ENCODE peak calls at places on chromosomes 4 and X, in six cellular contexts. E is upper lobe of left lung, M is breast epithelium, W is testis, Q is tibial nerve, S is suprapubic skin. G is an unnamed sample.

GRCh38 chr4:85725727-85726170 is 250.8 kb downstream of the ARHGAP24 start:
- DNase-seq in E (no peak), M (no peak), W (peak), Q (no peak), S (no peak), G (peak)

GRCh38 chrX:4572652-4573051 is 859.2 kb upstream of the PRKX start:
- DNase-seq in E (no peak), M (no peak), W (no peak), Q (no peak), S (no peak), G (no peak)

GRCh38 chr4:101282076-101282844 is 65.1 kb downstream of the PPP3CA start:
- DNase-seq in E (no peak), M (no peak), W (no peak), Q (no peak), S (no peak), G (no peak)

GRCh38 chrX:99384594-99385374 is 1025.3 kb downstream of the PCDH19 start:
- DNase-seq in E (no peak), M (no peak), W (no peak), Q (no peak), S (no peak), G (no peak)

GRCh38 chr4:77072195-77072753 is 3.5 kb downstream of the CCNI start:
- DNase-seq in E (no peak), M (peak), W (no peak), Q (no peak), S (no peak), G (peak)

GRCh38 chr4:41095973-41096372 is 118.4 kb downstream of the APBB2 start:
- DNase-seq in E (no peak), M (no peak), W (no peak), Q (no peak), S (no peak), G (no peak)

GRCh38 chr4:78119698-78120097 is 62.6 kb downstream of the FRAS1 start:
- DNase-seq in E (no peak), M (no peak), W (no peak), Q (no peak), S (no peak), G (no peak)

GRCh38 chrX:18873189-18873791 is 110.6 kb downstream of the PHKA2 start:
- DNase-seq in E (no peak), M (no peak), W (no peak), Q (no peak), S (no peak), G (no peak)

GRCh38 chr4:138192113-138192512 is 50.0 kb downstream of the SLC7A11 start:
- DNase-seq in E (no peak), M (no peak), W (no peak), Q (no peak), S (no peak), G (no peak)

GRCh38 chr4:169620846-169621228 is 459 bp downstream of the CLCN3 start:
- DNase-seq in E (no peak), M (peak), W (peak), Q (no peak), S (no peak), G (peak)

GRCh38 chr4:184028571-184028996 is 123.5 kb downstream of the STOX2 start:
- DNase-seq in E (no peak), M (no peak), W (no peak), Q (no peak), S (no peak), G (peak)

GRCh38 chr4:93084599-93085305 is 743.8 kb upstream of the ATOH1 start:
- DNase-seq in E (no peak), M (no peak), W (peak), Q (no peak), S (no peak), G (no peak)

GRCh38 chr4:115274545-115274944 is 161.1 kb upstream of the NDST4 start:
- DNase-seq in E (no peak), M (no peak), W (no peak), Q (no peak), S (no peak), G (no peak)

GRCh38 chr4:139144161-139144859 is 32.7 kb downstream of the ELF2 start:
- DNase-seq in E (no peak), M (peak), W (peak), Q (peak), S (no peak), G (peak)

GRCh38 chrX:40663880-40664630 is 16.7 kb upstream of the CXorf38 start:
- DNase-seq in E (no peak), M (no peak), W (peak), Q (no peak), S (no peak), G (peak)

GRCh38 chrX:15497865-15498264 is 2.7 kb upstream of the BMX start:
- DNase-seq in E (no peak), M (no peak), W (peak), Q (no peak), S (no peak), G (peak)

GRCh38 chr4:47668810-47669408 is 169.0 kb downstream of the CORIN start:
- DNase-seq in E (no peak), M (no peak), W (no peak), Q (no peak), S (no peak), G (no peak)

GRCh38 chr4:89245459-89245858 is 62.1 kb downstream of the GPRIN3 start:
- DNase-seq in E (no peak), M (no peak), W (no peak), Q (no peak), S (no peak), G (peak)

GRCh38 chrX:11619426-11619825 is 46.3 kb downstream of the ARHGAP6 start:
- DNase-seq in E (no peak), M (no peak), W (no peak), Q (no peak), S (no peak), G (no peak)

GRCh38 chr4:156805696-156806095 is 165.9 kb downstream of the PDGFC start:
- DNase-seq in E (no peak), M (no peak), W (no peak), Q (no peak), S (no peak), G (no peak)

GRCh38 chrX:48025561-48025960 is 18.8 kb downstream of the SPACA5 start:
- DNase-seq in E (no peak), M (no peak), W (peak), Q (no peak), S (no peak), G (peak)
- TF ChIP-seq CTCF in E (peak), M (no peak), W (peak), Q (peak), S (no peak), G (peak)

DNA sequence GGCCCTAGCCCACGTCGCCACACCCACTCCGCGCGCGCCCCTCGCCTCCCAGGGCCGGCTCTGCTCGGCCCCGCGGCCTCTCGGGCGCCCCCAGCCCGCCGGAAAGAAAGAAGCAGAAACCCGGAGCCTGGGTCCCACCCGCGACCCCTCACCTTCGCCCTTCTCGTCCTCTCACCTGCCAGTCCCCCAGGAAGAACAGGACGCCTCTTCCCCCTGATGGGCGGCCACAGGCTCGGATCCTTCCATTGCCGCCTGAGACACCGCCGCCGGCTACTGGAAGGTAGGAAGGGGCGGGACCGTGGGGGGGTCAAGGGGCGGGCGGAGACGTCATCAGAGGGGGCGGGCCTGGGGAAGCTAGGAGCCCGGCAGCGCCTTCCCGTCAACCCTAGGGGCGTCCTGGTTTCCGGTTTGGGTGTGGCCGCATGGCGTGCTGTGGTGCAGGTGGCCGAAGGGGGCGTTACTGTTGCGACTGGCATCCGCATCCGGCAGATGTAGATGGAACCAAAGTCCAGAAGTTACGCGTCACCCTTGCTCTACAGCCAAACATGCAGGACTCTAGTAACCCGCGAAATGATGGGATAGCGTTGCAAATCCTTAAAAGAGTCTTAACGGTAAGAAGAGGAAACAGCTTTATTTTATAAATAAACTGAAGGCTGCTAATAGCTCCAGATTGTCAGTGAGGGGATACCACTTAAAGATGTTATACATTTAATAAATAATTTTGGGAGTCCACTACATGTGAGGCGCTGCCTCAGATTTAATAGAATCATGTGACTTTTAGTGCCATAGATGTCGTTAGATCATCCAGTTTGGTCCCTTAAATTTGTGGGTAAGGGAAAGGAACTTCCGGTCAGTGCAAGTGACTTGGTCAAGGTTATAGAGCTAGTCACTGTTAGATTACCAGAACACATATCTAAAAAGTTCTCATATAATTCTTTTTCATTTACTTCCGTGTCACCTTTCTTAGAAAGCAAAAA is at the start of gene UBA6:
- DNase-seq in E (peak), M (peak), W (peak), Q (peak), S (peak), G (peak)
- TF ChIP-seq POLR2A in E (peak), M (no peak), W (no peak), Q (no peak), S (peak), G (no peak)

GRCh38 chr4:30269850-30270249 is 450.3 kb upstream of the PCDH7 start:
- DNase-seq in E (no peak), M (no peak), W (no peak), Q (no peak), S (no peak), G (no peak)
- TF ChIP-seq CTCF in E (no peak), M (peak), W (no peak), Q (no peak), S (no peak), G (no peak)

DNA sequence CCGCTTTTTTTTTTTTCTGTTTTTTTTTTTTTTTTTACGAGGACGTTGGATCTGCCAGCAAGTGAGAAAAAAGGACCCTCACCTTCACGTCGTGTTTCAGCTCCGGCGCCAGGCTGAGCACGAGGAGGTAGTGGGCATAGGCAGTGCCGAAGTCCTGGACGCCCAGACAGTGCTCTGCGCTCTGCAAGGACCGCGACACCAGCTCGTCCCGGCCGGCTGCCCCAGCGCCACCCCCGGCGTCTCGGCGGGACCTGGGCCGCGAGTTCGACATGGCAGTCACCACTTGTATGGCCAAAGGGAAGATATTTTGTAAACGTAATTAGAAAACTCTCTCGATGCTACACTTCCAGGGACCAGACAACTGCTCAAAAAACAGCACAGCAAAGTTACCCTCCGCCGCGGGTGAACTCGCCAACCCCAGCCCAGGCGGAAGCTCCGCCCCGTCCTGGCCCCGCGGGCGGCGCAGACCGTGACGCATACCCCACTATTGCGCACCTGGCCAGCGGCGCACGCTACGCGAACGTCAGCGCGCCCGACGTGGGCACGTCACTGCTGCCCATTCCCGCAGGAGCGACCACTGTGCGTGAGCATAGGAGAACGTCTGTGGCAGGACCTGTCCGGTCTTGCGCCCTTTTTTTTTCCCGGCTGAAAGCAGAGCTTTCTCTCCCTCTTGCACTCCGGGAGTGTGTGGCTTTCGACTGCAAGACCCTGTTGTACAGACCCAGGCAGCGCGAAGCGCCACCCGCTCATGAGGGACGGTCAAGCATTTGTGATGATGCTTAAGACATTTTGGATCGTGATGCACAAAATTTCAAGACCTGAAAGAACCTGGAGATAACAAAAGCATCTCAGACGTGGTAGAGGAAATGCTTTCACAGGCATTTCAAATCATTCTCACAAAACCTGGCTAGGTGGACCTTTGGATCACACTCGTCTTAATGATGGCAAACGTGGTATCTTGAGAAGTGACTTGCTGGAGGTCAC is at the start of gene PRMT9:
- DNase-seq in E (peak), M (peak), W (peak), Q (peak), S (peak), G (peak)
- TF ChIP-seq POLR2A in E (peak), M (peak), W (peak), Q (peak), S (peak), G (peak)

GRCh38 chr4:189940178-189941004 is at the start of gene FRG1:
- DNase-seq in E (peak), M (peak), W (peak), Q (peak), S (peak), G (peak)
- TF ChIP-seq CTCF in E (peak), M (peak), W (peak), Q (peak), S (peak), G (peak)

DNA sequence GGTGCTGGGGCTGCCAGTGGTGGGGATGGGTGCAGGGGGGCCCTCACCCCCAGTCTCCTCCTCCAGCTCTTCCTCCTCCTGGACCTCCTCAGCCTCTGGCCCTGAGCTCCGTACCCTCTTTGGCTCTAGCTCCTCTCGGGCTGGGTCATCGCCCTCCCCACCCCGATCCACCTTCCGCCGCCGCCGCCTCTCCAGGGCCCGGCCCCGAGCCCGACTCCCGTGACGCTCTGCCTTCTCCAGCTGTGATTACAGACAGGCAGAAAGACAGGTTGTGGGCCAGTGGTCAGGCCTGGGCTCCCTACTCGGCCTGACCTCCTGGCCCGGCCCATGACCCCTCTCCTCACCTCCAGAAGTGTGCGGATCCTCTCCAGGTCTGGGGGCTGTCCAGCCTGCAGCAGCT is 31.9 kb downstream of the KDM5C start:
- DNase-seq in E (peak), M (no peak), W (no peak), Q (no peak), S (no peak), G (no peak)
- TF ChIP-seq POLR2A in E (no peak), M (no peak), W (no peak), Q (no peak), S (no peak), G (no peak)

DNA sequence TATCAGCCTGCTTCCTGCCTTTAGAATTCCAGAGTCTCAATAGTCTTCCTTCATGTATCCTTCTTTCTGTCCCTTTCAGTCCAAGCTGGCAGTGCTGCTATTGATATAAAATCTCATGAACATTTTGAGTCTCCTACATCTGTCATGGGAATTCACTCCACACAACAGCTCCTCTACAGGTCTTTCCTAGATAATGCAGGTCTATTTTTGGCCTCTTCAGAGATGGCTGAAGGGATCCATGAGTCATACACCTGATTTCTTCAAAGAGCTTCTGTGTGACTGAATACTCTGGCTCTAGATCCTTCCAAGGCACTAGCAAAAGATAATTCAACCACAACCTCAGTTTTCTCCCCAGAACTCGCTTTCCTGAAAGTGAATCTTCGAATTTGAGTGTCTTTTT is 115.4 kb downstream of the STPG2 start:
- DNase-seq in E (no peak), M (no peak), W (no peak), Q (no peak), S (no peak), G (no peak)
- TF ChIP-seq CTCF in E (no peak), M (no peak), W (peak), Q (no peak), S (no peak), G (no peak)

DNA sequence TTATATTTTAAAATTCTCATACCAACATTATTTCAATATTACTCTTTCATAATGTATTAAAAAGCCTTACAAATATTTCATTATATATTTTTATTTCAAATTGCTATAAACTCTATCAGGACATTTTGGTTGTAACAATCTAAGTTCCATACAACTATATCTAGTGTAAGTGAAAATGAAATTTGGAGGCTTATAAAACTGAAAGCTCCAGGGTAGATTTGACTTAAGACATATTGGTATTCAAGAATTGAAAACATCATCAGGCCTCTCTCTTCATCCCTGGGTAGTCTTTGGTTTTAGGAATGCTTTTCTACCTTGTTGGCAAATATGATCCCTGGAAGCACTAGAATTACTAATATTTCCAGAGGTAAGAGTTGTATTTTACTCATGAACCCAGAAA is 342.6 kb downstream of the DTHD1 start:
- DNase-seq in E (no peak), M (no peak), W (no peak), Q (no peak), S (no peak), G (no peak)
- TF ChIP-seq POLR2A in E (no peak), M (no peak), W (no peak), Q (no peak), S (no peak), G (no peak)

G was measured in thyroid gland.